ENCODE peak calls at places on chromosomes 16 and 17, in seven cellular contexts. E, H, O, U, P, C and L are unnamed samples.

GRCh38 chr16:88854306-88855111 is 2.2 kb downstream of the GALNS start:
- DNase-seq in E (no peak), H (no peak), O (no peak), U (no peak), P (no peak), C (peak), L (no peak)

GRCh38 chr16:64983983-64984382 is 137.9 kb downstream of the CDH11 start:
- DNase-seq in E (peak), H (peak), O (peak), U (peak), P (no peak), C (no peak), L (no peak)

GRCh38 chr16:10408824-10409381 is 23.0 kb downstream of the ATF7IP2 start:
- DNase-seq in E (no peak), H (peak), O (no peak), U (no peak), P (no peak), C (no peak), L (no peak)

GRCh38 chr17:42553161-42553818 is 567 bp downstream of the HSD17B1 start:
- DNase-seq in E (no peak), H (peak), O (peak), U (peak), P (no peak), C (no peak), L (no peak)

GRCh38 chr16:116015-116414 is 22.5 kb downstream of the NPRL3 start:
- DNase-seq in E (no peak), H (no peak), O (no peak), U (no peak), P (no peak), C (no peak), L (no peak)

GRCh38 chr17:42531455-42532354 is 4.3 kb upstream of the NAGLU start:
- DNase-seq in E (no peak), H (peak), O (peak), U (peak), P (peak), C (peak), L (peak)

GRCh38 chr16:83245061-83245460 is 562.7 kb upstream of the HSBP1 start:
- DNase-seq in E (no peak), H (peak), O (no peak), U (no peak), P (no peak), C (no peak), L (no peak)

GRCh38 chr17:14270508-14270907 is 30.4 kb upstream of the HS3ST3B1 start:
- DNase-seq in E (no peak), H (no peak), O (no peak), U (no peak), P (no peak), C (no peak), L (no peak)

GRCh38 chr16:3017806-3018506 is at the start of gene CLDN6:
- DNase-seq in E (no peak), H (peak), O (peak), U (peak), P (no peak), C (no peak), L (no peak)

GRCh38 chr17:65183736-65184135 is 46.6 kb downstream of the RGS9 start:
- DNase-seq in E (no peak), H (peak), O (no peak), U (no peak), P (no peak), C (no peak), L (no peak)

GRCh38 chr16:71383054-71383773 is 24.7 kb downstream of the CALB2 start:
- DNase-seq in E (peak), H (no peak), O (no peak), U (no peak), P (no peak), C (no peak), L (no peak)

GRCh38 chr16:56603589-56603988 is 4.8 kb upstream of the MT2A start:
- DNase-seq in E (no peak), H (peak), O (no peak), U (peak), P (peak), C (no peak), L (no peak)

GRCh38 chr17:31824771-31825360 is 34.2 kb downstream of the COPRS start:
- DNase-seq in E (peak), H (peak), O (no peak), U (no peak), P (no peak), C (no peak), L (no peak)

GRCh38 chr16:84514874-84515835 is 10.7 kb upstream of the MEAK7 start:
- DNase-seq in E (no peak), H (no peak), O (no peak), U (no peak), P (peak), C (peak), L (peak)

GRCh38 chr16:4862639-4863038 is 15.4 kb downstream of the UBN1 start:
- DNase-seq in E (no peak), H (no peak), O (no peak), U (no peak), P (peak), C (no peak), L (peak)

GRCh38 chr16:1918312-1918889 is at the start of gene HS3ST6:
- DNase-seq in E (no peak), H (no peak), O (peak), U (no peak), P (no peak), C (no peak), L (no peak)

GRCh38 chr16:68230176-68230571 is 5.8 kb downstream of the ESRP2 start:
- DNase-seq in E (no peak), H (no peak), O (no peak), U (no peak), P (no peak), C (no peak), L (no peak)

GRCh38 chr17:78241277-78242023 is 10.0 kb downstream of the TMEM235 start:
- DNase-seq in E (no peak), H (peak), O (no peak), U (peak), P (no peak), C (no peak), L (no peak)

GRCh38 chr17:66351053-66351452 is 48.6 kb downstream of the PRKCA start:
- DNase-seq in E (no peak), H (peak), O (no peak), U (no peak), P (peak), C (no peak), L (no peak)

GRCh38 chr17:59783221-59784016 is 76.0 kb downstream of the VMP1 start:
- DNase-seq in E (no peak), H (peak), O (no peak), U (no peak), P (no peak), C (no peak), L (no peak)

GRCh38 chr16:20614201-20615141 is 38.3 kb upstream of the ACSM2B start:
- DNase-seq in E (no peak), H (no peak), O (no peak), U (no peak), P (no peak), C (no peak), L (no peak)

GRCh38 chr16:27551046-27551445 is 1.1 kb downstream of the KATNIP start:
- DNase-seq in E (no peak), H (no peak), O (no peak), U (no peak), P (no peak), C (no peak), L (no peak)

GRCh38 chr17:67270411-67270810 is 25.4 kb upstream of the HELZ start:
- DNase-seq in E (no peak), H (no peak), O (no peak), U (no peak), P (no peak), C (no peak), L (no peak)

GRCh38 chr16:48434653-48435318 is 49.6 kb upstream of the SIAH1 start:
- DNase-seq in E (no peak), H (no peak), O (no peak), U (no peak), P (no peak), C (no peak), L (no peak)

GRCh38 chr16:89449726-89450335 is 40.5 kb downstream of the ANKRD11 start:
- DNase-seq in E (no peak), H (peak), O (no peak), U (no peak), P (no peak), C (no peak), L (no peak)

GRCh38 chr17:19344311-19345066 is 18.0 kb downstream of the B9D1 start:
- DNase-seq in E (no peak), H (no peak), O (no peak), U (no peak), P (no peak), C (no peak), L (no peak)

GRCh38 chr17:28547623-28548416 is 4.6 kb downstream of the UNC119 start:
- DNase-seq in E (no peak), H (peak), O (peak), U (peak), P (peak), C (peak), L (peak)

GRCh38 chr17:8225813-8226535 is 15.6 kb upstream of the AURKB start:
- DNase-seq in E (no peak), H (peak), O (peak), U (peak), P (peak), C (peak), L (no peak)

GRCh38 chr16:10040136-10041080 is 141.8 kb downstream of the GRIN2A start:
- DNase-seq in E (no peak), H (no peak), O (peak), U (no peak), P (no peak), C (no peak), L (no peak)

GRCh38 chr17:15363702-15364101 is 22.3 kb upstream of the TEKT3 start:
- DNase-seq in E (no peak), H (no peak), O (no peak), U (no peak), P (no peak), C (no peak), L (no peak)

GRCh38 chr17:83030432-83030831 is 49.0 kb upstream of the METRNL start:
- DNase-seq in E (no peak), H (no peak), O (no peak), U (no peak), P (peak), C (no peak), L (peak)